ENCODE peak calls at places on chromosome 1, in four cellular contexts. One of them, this sample, is unnamed.

GRCh38 chr1:156873659-156874058 is 13.0 kb downstream of the NTRK1 start:
- DNase-seq in mesenchymal stem cell: no peak
- DNase-seq in stomach: no peak
- DNase-seq in esophagus squamous epithelium: no peak
- DNase-seq in this sample: no peak

GRCh38 chr1:150221552-150221951 is 14.4 kb downstream of the ANP32E start:
- DNase-seq in mesenchymal stem cell: peak
- DNase-seq in stomach: no peak
- DNase-seq in esophagus squamous epithelium: no peak
- DNase-seq in this sample: no peak

GRCh38 chr1:75786901-75787455 is 922 bp downstream of the RABGGTB start:
- DNase-seq in mesenchymal stem cell: no peak
- DNase-seq in stomach: no peak
- DNase-seq in esophagus squamous epithelium: no peak
- DNase-seq in this sample: no peak

GRCh38 chr1:240732390-240732789 is 120.4 kb upstream of the GREM2 start:
- DNase-seq in mesenchymal stem cell: peak
- DNase-seq in stomach: no peak
- DNase-seq in esophagus squamous epithelium: no peak
- DNase-seq in this sample: peak

GRCh38 chr1:16173447-16174260 is 17.8 kb upstream of the EPHA2 start:
- DNase-seq in mesenchymal stem cell: peak
- DNase-seq in stomach: peak
- DNase-seq in esophagus squamous epithelium: no peak
- DNase-seq in this sample: no peak

GRCh38 chr1:46183119-46183842 is 7.0 kb upstream of the P3R3URF start:
- DNase-seq in mesenchymal stem cell: peak
- DNase-seq in stomach: peak
- DNase-seq in esophagus squamous epithelium: no peak
- DNase-seq in this sample: peak

GRCh38 chr1:234774971-234775370 is 165.0 kb upstream of the IRF2BP2 start:
- DNase-seq in mesenchymal stem cell: peak
- DNase-seq in stomach: peak
- DNase-seq in esophagus squamous epithelium: no peak
- DNase-seq in this sample: no peak

GRCh38 chr1:147110872-147111271 is 61.4 kb downstream of the PRKAB2 start:
- DNase-seq in mesenchymal stem cell: no peak
- DNase-seq in stomach: no peak
- DNase-seq in esophagus squamous epithelium: no peak
- DNase-seq in this sample: no peak

GRCh38 chr1:209048961-209049669 is 534.4 kb upstream of the CAMK1G start:
- DNase-seq in mesenchymal stem cell: peak
- DNase-seq in stomach: no peak
- DNase-seq in esophagus squamous epithelium: no peak
- DNase-seq in this sample: no peak

GRCh38 chr1:207000641-207001291 is 30.5 kb upstream of the FCAMR start:
- DNase-seq in mesenchymal stem cell: no peak
- DNase-seq in stomach: no peak
- DNase-seq in esophagus squamous epithelium: no peak
- DNase-seq in this sample: no peak

GRCh38 chr1:222136869-222137268 is 395.0 kb upstream of the DUSP10 start:
- DNase-seq in mesenchymal stem cell: no peak
- DNase-seq in stomach: no peak
- DNase-seq in esophagus squamous epithelium: no peak
- DNase-seq in this sample: no peak

GRCh38 chr1:156095906-156096508 is 13.7 kb upstream of the MEX3A start:
- DNase-seq in mesenchymal stem cell: peak
- DNase-seq in stomach: no peak
- DNase-seq in esophagus squamous epithelium: no peak
- DNase-seq in this sample: no peak

GRCh38 chr1:212495843-212496494 is 63.2 kb downstream of the NENF start:
- DNase-seq in mesenchymal stem cell: no peak
- DNase-seq in stomach: no peak
- DNase-seq in esophagus squamous epithelium: no peak
- DNase-seq in this sample: no peak

GRCh38 chr1:77639056-77639455 is 43.4 kb downstream of the ZZZ3 start:
- DNase-seq in mesenchymal stem cell: peak
- DNase-seq in stomach: no peak
- DNase-seq in esophagus squamous epithelium: no peak
- DNase-seq in this sample: no peak

GRCh38 chr1:229237320-229237719 is 33.6 kb upstream of the RAB4A start:
- DNase-seq in mesenchymal stem cell: no peak
- DNase-seq in stomach: no peak
- DNase-seq in esophagus squamous epithelium: no peak
- DNase-seq in this sample: no peak

GRCh38 chr1:12769976-12770505 is 3.5 kb upstream of the PRAMEF12 start:
- DNase-seq in mesenchymal stem cell: no peak
- DNase-seq in stomach: no peak
- DNase-seq in esophagus squamous epithelium: no peak
- DNase-seq in this sample: no peak

DNA sequence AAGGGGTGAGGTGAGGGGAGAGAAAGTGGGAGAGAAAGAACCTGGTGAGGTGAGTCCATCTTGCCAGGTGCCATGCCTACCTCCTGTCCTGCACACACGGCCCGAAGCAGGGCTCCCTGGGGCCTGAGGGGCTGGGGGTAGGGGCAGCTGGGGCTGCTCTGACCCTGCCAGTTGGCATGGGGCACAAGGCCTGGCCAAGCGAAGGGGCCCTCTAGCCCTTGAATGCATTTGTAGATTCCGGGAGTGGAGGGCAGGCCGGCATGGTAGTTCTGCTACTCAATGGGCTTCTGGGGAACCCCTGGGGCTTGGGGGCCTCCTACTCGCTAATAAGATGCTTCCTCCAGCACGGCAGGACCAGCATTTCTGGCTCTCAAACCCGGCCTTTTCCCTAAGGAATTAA is 3.6 kb upstream of the PRDM16 start:
- DNase-seq in mesenchymal stem cell: no peak
- DNase-seq in stomach: peak
- DNase-seq in esophagus squamous epithelium: no peak
- DNase-seq in this sample: no peak
- H3K27ac ChIP-seq in mesenchymal stem cell: no peak
- H3K27ac ChIP-seq in stomach: peak
- H3K27ac ChIP-seq in esophagus squamous epithelium: no peak
- H3K27ac ChIP-seq in this sample: no peak

GRCh38 chr1:2277741-2278488 is 49.8 kb downstream of the SKI start:
- DNase-seq in mesenchymal stem cell: peak
- DNase-seq in stomach: no peak
- DNase-seq in esophagus squamous epithelium: no peak
- DNase-seq in this sample: no peak
- H3K27ac ChIP-seq in mesenchymal stem cell: no peak
- H3K27ac ChIP-seq in stomach: peak
- H3K27ac ChIP-seq in esophagus squamous epithelium: peak
- H3K27ac ChIP-seq in this sample: peak

DNA sequence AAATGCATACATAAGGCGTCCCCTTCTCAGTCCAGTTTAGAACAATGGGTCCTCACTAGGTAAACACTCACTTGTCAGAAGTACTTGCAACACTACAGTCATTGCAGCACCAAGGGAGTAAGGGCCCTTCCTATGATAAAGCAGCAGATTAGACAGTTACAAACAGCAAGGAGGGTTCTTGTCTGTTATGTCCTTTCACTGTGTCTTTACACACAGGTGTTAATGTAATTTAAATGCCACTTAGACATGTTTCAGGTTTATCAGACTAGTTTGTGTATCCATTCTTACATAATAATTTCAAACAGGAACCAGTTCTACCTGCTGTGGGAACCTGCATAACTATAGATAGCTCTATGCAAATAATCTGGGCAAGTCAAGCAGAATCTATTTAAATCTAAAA is 105.6 kb upstream of the USH2A start:
- DNase-seq in mesenchymal stem cell: no peak
- DNase-seq in stomach: no peak
- DNase-seq in esophagus squamous epithelium: no peak
- DNase-seq in this sample: no peak
- H3K27ac ChIP-seq in mesenchymal stem cell: no peak
- H3K27ac ChIP-seq in stomach: peak
- H3K27ac ChIP-seq in esophagus squamous epithelium: no peak
- H3K27ac ChIP-seq in this sample: no peak

DNA sequence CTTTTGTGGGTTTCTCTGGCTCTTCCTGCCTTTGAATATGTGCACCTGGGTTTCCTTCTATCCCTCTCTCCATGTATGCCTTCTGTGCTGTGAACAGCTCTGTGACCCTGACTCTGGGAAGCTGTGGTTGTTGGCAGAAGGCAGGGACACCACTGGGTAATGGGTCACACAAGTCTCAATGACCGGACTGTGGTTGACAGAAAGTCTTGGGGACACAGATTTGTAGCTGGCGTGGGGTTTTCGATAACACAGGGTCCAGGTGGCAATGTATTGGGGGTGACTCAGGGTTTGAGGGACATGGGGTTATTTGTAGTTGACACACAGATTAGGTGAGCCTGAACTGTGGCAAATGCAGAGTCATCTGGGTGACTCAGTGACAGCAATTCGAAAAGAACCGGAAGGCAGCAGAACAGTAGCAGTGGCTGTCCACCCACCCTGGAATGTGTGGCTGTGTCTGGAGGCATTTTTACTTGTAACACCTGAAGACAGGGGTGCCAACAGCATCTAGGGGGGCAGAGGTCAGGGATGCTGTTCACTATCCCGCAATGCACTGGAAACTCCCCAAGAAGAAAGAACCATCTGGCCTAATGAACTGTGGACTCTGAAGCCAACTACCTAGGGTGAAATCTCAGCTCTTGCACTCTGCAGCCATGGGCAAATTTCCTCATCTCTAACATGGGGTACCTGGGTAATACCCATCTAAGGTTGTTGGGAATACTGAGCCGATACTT is 13.0 kb upstream of the SLC6A9 start:
- DNase-seq in mesenchymal stem cell: no peak
- DNase-seq in stomach: no peak
- DNase-seq in esophagus squamous epithelium: no peak
- DNase-seq in this sample: no peak
- H3K27ac ChIP-seq in mesenchymal stem cell: no peak
- H3K27ac ChIP-seq in stomach: no peak
- H3K27ac ChIP-seq in esophagus squamous epithelium: peak
- H3K27ac ChIP-seq in this sample: no peak

DNA sequence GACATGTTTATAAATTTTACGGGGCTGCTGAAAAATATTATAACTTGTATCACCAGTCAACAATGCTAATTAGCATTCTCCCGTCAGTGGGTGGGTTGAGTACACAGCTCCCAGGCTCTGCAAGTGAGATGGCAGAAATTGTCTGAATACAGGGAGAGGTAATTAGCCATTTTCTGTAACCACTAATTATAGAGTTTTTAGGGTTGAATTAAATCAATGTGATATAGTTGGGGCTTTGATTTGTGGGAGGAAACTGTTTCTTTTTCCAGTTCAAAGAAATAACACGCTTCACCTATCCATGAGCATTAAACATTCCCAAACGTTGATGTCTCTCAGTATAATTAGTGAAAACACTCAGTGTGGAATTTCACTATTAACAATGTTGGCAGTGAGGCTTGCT is 1.4 kb downstream of the VANGL1 start:
- DNase-seq in mesenchymal stem cell: no peak
- DNase-seq in stomach: no peak
- DNase-seq in esophagus squamous epithelium: no peak
- DNase-seq in this sample: no peak
- H3K27ac ChIP-seq in mesenchymal stem cell: no peak
- H3K27ac ChIP-seq in stomach: no peak
- H3K27ac ChIP-seq in esophagus squamous epithelium: peak
- H3K27ac ChIP-seq in this sample: no peak

GRCh38 chr1:116370186-116370585 is 2.9 kb upstream of the ATP1A1 start:
- DNase-seq in mesenchymal stem cell: no peak
- DNase-seq in stomach: no peak
- DNase-seq in esophagus squamous epithelium: no peak
- DNase-seq in this sample: no peak

GRCh38 chr1:116374340-116375164 is 1.5 kb downstream of the ATP1A1 start:
- DNase-seq in mesenchymal stem cell: peak
- DNase-seq in stomach: no peak
- DNase-seq in esophagus squamous epithelium: no peak
- DNase-seq in this sample: no peak

GRCh38 chr1:116372651-116373444 is at the start of gene ATP1A1:
- DNase-seq in mesenchymal stem cell: peak
- DNase-seq in stomach: peak
- DNase-seq in esophagus squamous epithelium: peak
- DNase-seq in this sample: peak

GRCh38 chr1:116373451-116374339 is 651 bp downstream of the ATP1A1 start:
- DNase-seq in mesenchymal stem cell: peak
- DNase-seq in stomach: peak
- DNase-seq in esophagus squamous epithelium: peak
- DNase-seq in this sample: no peak

GRCh38 chr1:116372186-116372585 is 858 bp upstream of the ATP1A1 start:
- DNase-seq in mesenchymal stem cell: no peak
- DNase-seq in stomach: no peak
- DNase-seq in esophagus squamous epithelium: no peak
- DNase-seq in this sample: no peak
- H3K27ac ChIP-seq in mesenchymal stem cell: no peak
- H3K27ac ChIP-seq in stomach: peak
- H3K27ac ChIP-seq in esophagus squamous epithelium: peak
- H3K27ac ChIP-seq in this sample: no peak